ENCODE peak calls at places on chromosomes 2 and 18, in seven cellular contexts. One of them, this sample, is unnamed.

GRCh38 chr2:52724585-52724984 is 1043.0 kb upstream of the CHAC2 start:
- DNase-seq in astrocyte of the cerebellum: no peak
- DNase-seq in GM20000: no peak
- DNase-seq in left ventricle myocardium inferior: no peak
- DNase-seq in AG04449: no peak
- DNase-seq in A549: no peak
- DNase-seq in AG09309: no peak
- DNase-seq in this sample: no peak

GRCh38 chr2:60152226-60152833 is 401.1 kb downstream of the BCL11A start:
- DNase-seq in A549: peak; percentile 8
- DNase-seq in GM20000: peak; percentile 28
- DNase-seq in left ventricle myocardium inferior: no peak
- DNase-seq in astrocyte of the cerebellum: peak; percentile 1
- DNase-seq in AG04449: no peak
- DNase-seq in AG09309: no peak
- DNase-seq in this sample: peak; percentile 29

GRCh38 chr18:13550446-13551304 is 175.7 kb downstream of the FAM210A start:
- DNase-seq in AG09309: no peak
- DNase-seq in left ventricle myocardium inferior: no peak
- DNase-seq in GM20000: no peak
- DNase-seq in astrocyte of the cerebellum: no peak
- DNase-seq in AG04449: no peak
- DNase-seq in A549: no peak
- DNase-seq in this sample: no peak

GRCh38 chr2:2292381-2292780 is 38.7 kb downstream of the MYT1L start:
- DNase-seq in AG04449: no peak
- DNase-seq in A549: no peak
- DNase-seq in left ventricle myocardium inferior: no peak
- DNase-seq in astrocyte of the cerebellum: no peak
- DNase-seq in AG09309: no peak
- DNase-seq in GM20000: no peak
- DNase-seq in this sample: no peak

GRCh38 chr2:18376936-18377335 is 183.5 kb downstream of the RDH14 start:
- DNase-seq in AG04449: no peak
- DNase-seq in AG09309: no peak
- DNase-seq in left ventricle myocardium inferior: no peak
- DNase-seq in astrocyte of the cerebellum: no peak
- DNase-seq in GM20000: no peak
- DNase-seq in A549: no peak
- DNase-seq in this sample: no peak

GRCh38 chr18:62611395-62612241 is 88.8 kb downstream of the ZCCHC2 start:
- DNase-seq in left ventricle myocardium inferior: peak; percentile 46
- DNase-seq in GM20000: no peak
- DNase-seq in A549: no peak
- DNase-seq in AG04449: no peak
- DNase-seq in astrocyte of the cerebellum: no peak
- DNase-seq in AG09309: no peak
- DNase-seq in this sample: no peak

GRCh38 chr2:71831208-71831577 is 316.5 kb downstream of the CYP26B1 start:
- DNase-seq in GM20000: no peak
- DNase-seq in A549: peak; percentile 15
- DNase-seq in astrocyte of the cerebellum: peak; percentile 46
- DNase-seq in AG04449: peak; percentile 90
- DNase-seq in left ventricle myocardium inferior: peak; percentile 61
- DNase-seq in AG09309: peak; percentile 89
- DNase-seq in this sample: no peak

GRCh38 chr2:119137502-119137901 is 21.0 kb downstream of the C1QL2 start:
- DNase-seq in AG04449: no peak
- DNase-seq in AG09309: no peak
- DNase-seq in GM20000: no peak
- DNase-seq in left ventricle myocardium inferior: no peak
- DNase-seq in astrocyte of the cerebellum: no peak
- DNase-seq in A549: no peak
- DNase-seq in this sample: no peak

GRCh38 chr2:112877423-112877822 is 33.5 kb upstream of the IL37 start:
- DNase-seq in AG09309: no peak
- DNase-seq in GM20000: no peak
- DNase-seq in astrocyte of the cerebellum: no peak
- DNase-seq in left ventricle myocardium inferior: no peak
- DNase-seq in A549: no peak
- DNase-seq in AG04449: no peak
- DNase-seq in this sample: no peak

GRCh38 chr2:46997329-46997728 is 81.7 kb upstream of the MCFD2 start:
- DNase-seq in AG09309: no peak
- DNase-seq in A549: no peak
- DNase-seq in astrocyte of the cerebellum: no peak
- DNase-seq in AG04449: no peak
- DNase-seq in GM20000: no peak
- DNase-seq in left ventricle myocardium inferior: no peak
- DNase-seq in this sample: no peak

GRCh38 chr18:41073372-41073954 is 881.6 kb upstream of the PIK3C3 start:
- DNase-seq in A549: no peak
- DNase-seq in astrocyte of the cerebellum: peak; percentile 41
- DNase-seq in GM20000: no peak
- DNase-seq in left ventricle myocardium inferior: no peak
- DNase-seq in AG09309: no peak
- DNase-seq in AG04449: peak; percentile 42
- DNase-seq in this sample: no peak

GRCh38 chr2:160632576-160632975 is 139.0 kb upstream of the RBMS1 start:
- DNase-seq in astrocyte of the cerebellum: no peak
- DNase-seq in AG09309: no peak
- DNase-seq in A549: no peak
- DNase-seq in GM20000: no peak
- DNase-seq in AG04449: no peak
- DNase-seq in left ventricle myocardium inferior: no peak
- DNase-seq in this sample: no peak

GRCh38 chr2:3379647-3380534 is at the start of gene TRAPPC12:
- DNase-seq in GM20000: peak; percentile 92
- DNase-seq in astrocyte of the cerebellum: peak; percentile 18
- DNase-seq in left ventricle myocardium inferior: peak; percentile 93
- DNase-seq in AG04449: peak; percentile 23
- DNase-seq in A549: peak; percentile 90
- DNase-seq in AG09309: peak; percentile 31
- DNase-seq in this sample: peak; percentile 91

GRCh38 chr2:128782411-128783192 is 463.9 kb upstream of the HS6ST1 start:
- DNase-seq in left ventricle myocardium inferior: no peak
- DNase-seq in GM20000: no peak
- DNase-seq in A549: no peak
- DNase-seq in astrocyte of the cerebellum: no peak
- DNase-seq in AG09309: no peak
- DNase-seq in AG04449: no peak
- DNase-seq in this sample: peak; percentile 6

GRCh38 chr2:33015421-33016142 is 68.8 kb downstream of the LTBP1 start:
- DNase-seq in astrocyte of the cerebellum: no peak
- DNase-seq in A549: peak; percentile 50
- DNase-seq in left ventricle myocardium inferior: no peak
- DNase-seq in GM20000: no peak
- DNase-seq in AG04449: peak; percentile 57
- DNase-seq in AG09309: peak; percentile 51
- DNase-seq in this sample: no peak

GRCh38 chr2:218367415-218368149 is 10.9 kb downstream of the CATIP start:
- DNase-seq in AG09309: no peak
- DNase-seq in left ventricle myocardium inferior: peak; percentile 93
- DNase-seq in GM20000: peak; percentile 96
- DNase-seq in AG04449: no peak
- DNase-seq in A549: peak; percentile 78
- DNase-seq in astrocyte of the cerebellum: no peak
- DNase-seq in this sample: peak; percentile 95

GRCh38 chr18:78675231-78675630 is 304.4 kb upstream of the SALL3 start:
- DNase-seq in astrocyte of the cerebellum: no peak
- DNase-seq in AG04449: no peak
- DNase-seq in A549: no peak
- DNase-seq in left ventricle myocardium inferior: no peak
- DNase-seq in AG09309: no peak
- DNase-seq in GM20000: no peak
- DNase-seq in this sample: no peak

GRCh38 chr18:42828881-42829280 is 286.6 kb downstream of the RIT2 start:
- DNase-seq in left ventricle myocardium inferior: no peak
- DNase-seq in GM20000: no peak
- DNase-seq in A549: no peak
- DNase-seq in AG04449: no peak
- DNase-seq in astrocyte of the cerebellum: no peak
- DNase-seq in AG09309: no peak
- DNase-seq in this sample: no peak

GRCh38 chr18:44786257-44786656 is 105.6 kb downstream of the SETBP1 start:
- DNase-seq in AG09309: no peak
- DNase-seq in AG04449: no peak
- DNase-seq in astrocyte of the cerebellum: no peak
- DNase-seq in GM20000: no peak
- DNase-seq in A549: no peak
- DNase-seq in left ventricle myocardium inferior: no peak
- DNase-seq in this sample: no peak

GRCh38 chr18:77049938-77050337 is 82.6 kb downstream of the MBP start:
- DNase-seq in left ventricle myocardium inferior: no peak
- DNase-seq in AG04449: no peak
- DNase-seq in astrocyte of the cerebellum: no peak
- DNase-seq in AG09309: no peak
- DNase-seq in A549: no peak
- DNase-seq in GM20000: no peak
- DNase-seq in this sample: no peak

GRCh38 chr18:45588284-45588683 is 27.0 kb upstream of the SLC14A2 start:
- DNase-seq in left ventricle myocardium inferior: no peak
- DNase-seq in AG09309: peak; percentile 62
- DNase-seq in astrocyte of the cerebellum: no peak
- DNase-seq in GM20000: no peak
- DNase-seq in A549: no peak
- DNase-seq in AG04449: no peak
- DNase-seq in this sample: no peak

GRCh38 chr2:233803994-233804393 is 25.9 kb downstream of the MROH2A start:
- DNase-seq in AG04449: no peak
- DNase-seq in A549: no peak
- DNase-seq in left ventricle myocardium inferior: no peak
- DNase-seq in astrocyte of the cerebellum: no peak
- DNase-seq in GM20000: no peak
- DNase-seq in AG09309: no peak
- DNase-seq in this sample: no peak

GRCh38 chr2:233807966-233808892 is 30.1 kb downstream of the MROH2A start:
- DNase-seq in GM20000: no peak
- DNase-seq in A549: no peak
- DNase-seq in AG09309: no peak
- DNase-seq in left ventricle myocardium inferior: no peak
- DNase-seq in AG04449: no peak
- DNase-seq in astrocyte of the cerebellum: no peak
- DNase-seq in this sample: no peak

GRCh38 chr2:233810385-233810784 is 32.3 kb downstream of the MROH2A start:
- DNase-seq in A549: no peak
- DNase-seq in AG09309: no peak
- DNase-seq in astrocyte of the cerebellum: no peak
- DNase-seq in left ventricle myocardium inferior: no peak
- DNase-seq in GM20000: no peak
- DNase-seq in AG04449: no peak
- DNase-seq in this sample: no peak

GRCh38 chr2:233811087-233811486 is 33.0 kb downstream of the MROH2A start:
- DNase-seq in AG04449: no peak
- DNase-seq in A549: no peak
- DNase-seq in left ventricle myocardium inferior: no peak
- DNase-seq in AG09309: no peak
- DNase-seq in astrocyte of the cerebellum: no peak
- DNase-seq in GM20000: no peak
- DNase-seq in this sample: no peak

DNA sequence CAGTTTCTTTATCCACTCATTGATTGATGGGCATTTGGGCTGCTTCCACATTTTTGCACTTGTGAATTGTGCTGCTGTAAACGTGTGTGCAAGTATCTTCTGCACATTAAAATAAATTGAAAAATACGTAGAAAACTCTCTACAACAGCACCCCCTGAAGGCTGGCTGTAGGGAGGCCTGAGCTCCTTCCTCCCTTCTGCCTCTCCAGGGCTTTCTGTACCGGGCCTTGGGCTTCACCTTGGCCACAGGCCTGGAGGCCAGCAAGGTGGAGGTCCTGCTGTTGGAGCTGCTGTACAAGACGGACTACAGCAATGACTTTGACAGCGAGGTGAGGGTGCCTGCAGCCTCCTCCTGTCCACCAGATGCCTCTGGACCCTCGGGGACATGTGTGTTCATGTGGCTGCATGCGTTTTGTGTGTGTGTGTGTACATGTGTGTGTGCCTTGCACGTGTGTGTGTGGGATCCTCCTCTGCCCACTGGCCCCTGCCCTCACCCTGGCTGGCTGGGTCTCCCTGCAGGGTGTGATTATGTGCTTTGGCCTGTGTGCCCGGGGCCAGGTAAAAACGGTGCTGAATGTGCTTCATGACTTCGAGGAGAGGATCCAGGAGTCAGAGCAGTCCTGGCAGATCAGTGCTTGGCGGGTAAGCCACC is 29.2 kb downstream of the MROH2A start:
- DNase-seq in AG09309: no peak
- DNase-seq in A549: no peak
- DNase-seq in left ventricle myocardium inferior: no peak
- DNase-seq in astrocyte of the cerebellum: no peak
- DNase-seq in GM20000: no peak
- DNase-seq in AG04449: no peak
- DNase-seq in this sample: no peak
- TF ChIP-seq CTCF in AG09309: no peak
- TF ChIP-seq CTCF in A549: no peak
- TF ChIP-seq CTCF in left ventricle myocardium inferior: no peak
- TF ChIP-seq CTCF in astrocyte of the cerebellum: no peak
- TF ChIP-seq CTCF in GM20000: no peak
- TF ChIP-seq CTCF in AG04449: no peak
- TF ChIP-seq CTCF in this sample: no peak

GRCh38 chr18:61582205-61582710 is 249.0 kb downstream of the CDH20 start:
- DNase-seq in AG04449: no peak
- DNase-seq in astrocyte of the cerebellum: no peak
- DNase-seq in A549: no peak
- DNase-seq in GM20000: no peak
- DNase-seq in AG09309: no peak
- DNase-seq in left ventricle myocardium inferior: peak; percentile 45
- DNase-seq in this sample: no peak
- TF ChIP-seq CTCF in AG04449: no peak
- TF ChIP-seq CTCF in astrocyte of the cerebellum: no peak
- TF ChIP-seq CTCF in A549: no peak
- TF ChIP-seq CTCF in GM20000: no peak
- TF ChIP-seq CTCF in AG09309: no peak
- TF ChIP-seq CTCF in left ventricle myocardium inferior: no peak
- TF ChIP-seq CTCF in this sample: no peak

GRCh38 chr2:234818937-234819336 is 132.9 kb upstream of the SH3BP4 start:
- DNase-seq in AG04449: no peak
- DNase-seq in GM20000: no peak
- DNase-seq in left ventricle myocardium inferior: no peak
- DNase-seq in AG09309: no peak
- DNase-seq in A549: no peak
- DNase-seq in astrocyte of the cerebellum: no peak
- DNase-seq in this sample: no peak
- TF ChIP-seq CTCF in AG04449: peak; percentile 3
- TF ChIP-seq CTCF in GM20000: no peak
- TF ChIP-seq CTCF in left ventricle myocardium inferior: no peak
- TF ChIP-seq CTCF in AG09309: peak; percentile 17
- TF ChIP-seq CTCF in A549: no peak
- TF ChIP-seq CTCF in astrocyte of the cerebellum: peak; percentile 15
- TF ChIP-seq CTCF in this sample: no peak

DNA sequence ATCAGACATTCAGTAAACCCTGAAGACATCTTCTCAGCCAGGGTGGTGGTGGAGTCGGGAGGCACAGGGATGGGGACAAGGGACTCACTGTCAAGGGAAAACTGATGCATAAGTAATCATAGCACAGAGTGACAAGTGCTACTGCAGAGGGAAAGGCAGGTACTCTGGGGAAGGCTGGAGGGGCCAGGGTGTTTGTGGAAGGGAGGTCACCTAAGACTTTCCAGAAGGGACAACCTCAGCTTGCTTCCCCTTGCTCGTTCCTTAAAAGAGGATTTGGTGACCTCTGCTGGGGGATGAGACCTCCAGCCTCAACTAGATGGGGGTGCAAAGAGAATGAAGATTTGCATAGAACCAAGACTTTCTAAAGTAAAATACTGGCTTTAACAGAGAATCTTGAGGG is 99.5 kb downstream of the SLC4A3 start:
- DNase-seq in GM20000: no peak
- DNase-seq in left ventricle myocardium inferior: no peak
- DNase-seq in AG09309: no peak
- DNase-seq in AG04449: no peak
- DNase-seq in A549: no peak
- DNase-seq in astrocyte of the cerebellum: no peak
- DNase-seq in this sample: no peak
- TF ChIP-seq CTCF in GM20000: no peak
- TF ChIP-seq CTCF in left ventricle myocardium inferior: peak; percentile 48
- TF ChIP-seq CTCF in AG09309: peak; percentile 21
- TF ChIP-seq CTCF in AG04449: no peak
- TF ChIP-seq CTCF in A549: no peak
- TF ChIP-seq CTCF in astrocyte of the cerebellum: peak; percentile 31
- TF ChIP-seq CTCF in this sample: no peak